ENCODE peak calls at places on chromosomes 6 and 20, in seven cellular contexts. P, N, Q, C, H, D and Y are unnamed samples.
A peak's percentile ranks its signal among the peaks of the same experiment; 100 is the strongest.

GRCh38 chr20:36251426-36251825 is 15.1 kb downstream of the AAR2 start:
- DNase-seq in P (no peak), N (no peak), Q (no peak), C (no peak), H (no peak), D (no peak), Y (no peak)

GRCh38 chr20:36149469-36149868 is 5.1 kb upstream of the EPB41L1 start:
- DNase-seq in P (no peak), N (no peak), Q (no peak), C (no peak), H (peak; percentile 35), D (peak; percentile 76), Y (no peak)

GRCh38 chr6:157152544-157152943 is 170.8 kb downstream of the TMEM242 start:
- DNase-seq in P (no peak), N (no peak), Q (no peak), C (no peak), H (no peak), D (no peak), Y (no peak)

GRCh38 chr6:144397141-144397540 is 112.0 kb downstream of the UTRN start:
- DNase-seq in P (no peak), N (no peak), Q (no peak), C (no peak), H (no peak), D (no peak), Y (no peak)

GRCh38 chr6:154462425-154462824 is 48.1 kb downstream of the CNKSR3 start:
- DNase-seq in P (no peak), N (no peak), Q (no peak), C (no peak), H (no peak), D (no peak), Y (no peak)

GRCh38 chr20:18087054-18087453 is 29.3 kb upstream of the OVOL2 start:
- DNase-seq in P (no peak), N (no peak), Q (no peak), C (no peak), H (no peak), D (no peak), Y (no peak)

GRCh38 chr6:159400806-159401205 is 231.6 kb downstream of the FNDC1 start:
- DNase-seq in P (no peak), N (no peak), Q (no peak), C (no peak), H (no peak), D (no peak), Y (no peak)

GRCh38 chr6:130515306-130515705 is 149.5 kb downstream of the TMEM200A start:
- DNase-seq in P (no peak), N (no peak), Q (no peak), C (no peak), H (no peak), D (no peak), Y (no peak)

GRCh38 chr6:124868476-124868875 is 93.8 kb upstream of the RNF217 start:
- DNase-seq in P (no peak), N (peak; percentile 32), Q (no peak), C (no peak), H (no peak), D (no peak), Y (no peak)

GRCh38 chr20:18679020-18679419 is 91.2 kb downstream of the DTD1 start:
- DNase-seq in P (no peak), N (peak; percentile 48), Q (peak; percentile 90), C (no peak), H (no peak), D (no peak), Y (peak; percentile 78)

GRCh38 chr6:56143796-56144195 is 103.6 kb downstream of the COL21A1 start:
- DNase-seq in P (no peak), N (peak; percentile 6), Q (no peak), C (no peak), H (no peak), D (no peak), Y (no peak)

GRCh38 chr20:37968726-37969401 is 64.4 kb downstream of the TTI1 start:
- DNase-seq in P (no peak), N (no peak), Q (peak; percentile 96), C (no peak), H (no peak), D (no peak), Y (peak; percentile 11)

GRCh38 chr6:28207244-28208179 is 17.6 kb upstream of the ZSCAN9 start:
- DNase-seq in P (no peak), N (peak; percentile 25), Q (no peak), C (peak; percentile 71), H (no peak), D (peak; percentile 29), Y (no peak)

GRCh38 chr6:141988954-141989705 is 143.6 kb upstream of the GJE1 start:
- DNase-seq in P (no peak), N (peak; percentile 87), Q (peak; percentile 38), C (no peak), H (no peak), D (no peak), Y (peak; percentile 1)

GRCh38 chr6:23137596-23137995 is 568.2 kb downstream of the HDGFL1 start:
- DNase-seq in P (no peak), N (peak; percentile 68), Q (no peak), C (no peak), H (no peak), D (no peak), Y (no peak)

GRCh38 chr6:140537834-140538680 is 1163.6 kb upstream of the CITED2 start:
- DNase-seq in P (no peak), N (peak; percentile 100), Q (no peak), C (no peak), H (peak; percentile 31), D (no peak), Y (no peak)

GRCh38 chr6:136607204-136607931 is 57.1 kb upstream of the MAP7 start:
- DNase-seq in P (no peak), N (peak; percentile 41), Q (peak; percentile 82), C (no peak), H (no peak), D (no peak), Y (peak; percentile 16)

GRCh38 chr20:37382539-37383120 is 36.7 kb downstream of the SRC start:
- DNase-seq in P (no peak), N (no peak), Q (no peak), C (peak; percentile 26), H (peak; percentile 15), D (no peak), Y (no peak)

GRCh38 chr6:169162968-169163903 is 90.4 kb downstream of the THBS2 start:
- DNase-seq in P (no peak), N (peak; percentile 91), Q (no peak), C (no peak), H (peak; percentile 78), D (no peak), Y (no peak)

GRCh38 chr6:111701146-111701545 is 95.5 kb upstream of the TRAF3IP2 start:
- DNase-seq in P (no peak), N (no peak), Q (no peak), C (no peak), H (no peak), D (no peak), Y (no peak)

GRCh38 chr6:68911811-68912210 is 276.7 kb downstream of the ADGRB3 start:
- DNase-seq in P (no peak), N (no peak), Q (no peak), C (no peak), H (no peak), D (no peak), Y (no peak)

GRCh38 chr6:134171517-134171916 is 119.1 kb upstream of the SLC2A12 start:
- DNase-seq in P (no peak), N (peak; percentile 46), Q (no peak), C (no peak), H (no peak), D (no peak), Y (no peak)